ENCODE peak calls at places on chromosome 5, in eight cellular contexts. R, Z, H, O, G, M, A and X are unnamed samples.

GRCh38 chr5:4639959-4640358 is 500.2 kb upstream of the ADAMTS16 start:
- DNase-seq in H (no peak), R (no peak), Z (no peak), G (no peak), O (no peak), M (no peak), A (no peak), X (no peak)

GRCh38 chr5:74643160-74643562 is 2.6 kb upstream of the ENC1 start:
- DNase-seq in G (no peak), R (peak; percentile 96), M (no peak), Z (peak; percentile 99), O (no peak), H (no peak), A (peak; percentile 33), X (peak; percentile 95)

GRCh38 chr5:69450116-69450515 is 35.2 kb downstream of the MARVELD2 start:
- DNase-seq in G (no peak), R (peak; percentile 96), M (no peak), H (no peak), Z (peak; percentile 96), A (no peak), O (no peak), X (peak; percentile 86)

GRCh38 chr5:54621048-54621447 is 103.5 kb downstream of the SNX18 start:
- DNase-seq in H (no peak), A (no peak), R (no peak), O (no peak), M (no peak), G (no peak), Z (no peak), X (no peak)

GRCh38 chr5:109567374-109568044 is 122.2 kb upstream of the MAN2A1 start:
- DNase-seq in M (no peak), O (no peak), R (peak; percentile 28), Z (peak; percentile 88), H (no peak), G (no peak), A (no peak), X (peak; percentile 59)

GRCh38 chr5:134577022-134577795 is 51.7 kb downstream of the JADE2 start:
- DNase-seq in M (no peak), Z (peak; percentile 83), R (peak; percentile 83), H (no peak), G (no peak), O (no peak), A (no peak), X (peak; percentile 54)

GRCh38 chr5:174317261-174317894 is 271.9 kb downstream of the NSG2 start:
- DNase-seq in A (no peak), M (no peak), H (no peak), R (peak; percentile 53), G (no peak), O (no peak), Z (peak; percentile 54), X (peak; percentile 32)

GRCh38 chr5:91272858-91273257 is 110.3 kb downstream of the ARRDC3 start:
- DNase-seq in G (no peak), M (no peak), Z (peak; percentile 42), O (no peak), H (no peak), R (peak; percentile 69), A (no peak), X (peak; percentile 55)

GRCh38 chr5:57442080-57442839 is 40.4 kb downstream of the ACTBL2 start:
- DNase-seq in O (no peak), Z (peak; percentile 97), G (no peak), M (no peak), A (no peak), R (peak; percentile 95), H (no peak), X (peak; percentile 97)

GRCh38 chr5:31213676-31214638 is 20.5 kb downstream of the CDH6 start:
- DNase-seq in A (no peak), Z (no peak), O (no peak), R (no peak), M (no peak), G (no peak), H (no peak), X (no peak)

GRCh38 chr5:31218978-31219377 is 25.5 kb downstream of the CDH6 start:
- DNase-seq in O (peak; percentile 24), A (no peak), H (no peak), G (no peak), Z (no peak), R (no peak), M (peak; percentile 45), X (no peak)

GRCh38 chr5:31215236-31215635 is 21.8 kb downstream of the CDH6 start:
- DNase-seq in G (no peak), A (no peak), M (no peak), O (no peak), Z (no peak), R (no peak), H (no peak), X (no peak)

GRCh38 chr5:31220968-31221367 is 27.5 kb downstream of the CDH6 start:
- DNase-seq in R (peak; percentile 27), H (no peak), G (no peak), Z (no peak), A (no peak), O (no peak), M (no peak), X (no peak)

DNA sequence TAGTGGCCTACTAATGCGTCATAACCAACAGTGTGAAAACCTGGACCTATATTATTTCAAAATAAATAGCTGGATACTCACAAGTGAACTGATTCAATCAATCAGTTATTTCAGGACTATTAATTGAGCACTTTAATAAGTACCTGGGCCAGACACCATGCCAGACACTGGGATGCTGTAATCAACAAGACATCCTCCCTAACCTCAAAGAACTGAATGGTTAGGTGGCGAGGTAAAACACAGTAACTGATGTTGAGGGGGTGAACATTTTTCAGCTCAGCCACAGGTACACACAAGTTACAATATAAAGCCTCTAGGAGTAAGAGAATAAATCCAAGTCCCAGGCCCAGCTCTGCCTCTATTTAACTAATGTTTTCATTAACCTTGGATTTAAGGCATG is 24.0 kb downstream of the CDH6 start:
- DNase-seq in M (no peak), Z (no peak), H (no peak), A (no peak), O (no peak), G (no peak), R (no peak), X (no peak)
- H3K4me3 ChIP-seq in M (no peak overlapping the region), Z (no peak overlapping the region), H (no peak overlapping the region), A (no peak overlapping the region), O (no peak overlapping the region), G (no peak overlapping the region), R (no peak overlapping the region), X (no peak overlapping the region)

DNA sequence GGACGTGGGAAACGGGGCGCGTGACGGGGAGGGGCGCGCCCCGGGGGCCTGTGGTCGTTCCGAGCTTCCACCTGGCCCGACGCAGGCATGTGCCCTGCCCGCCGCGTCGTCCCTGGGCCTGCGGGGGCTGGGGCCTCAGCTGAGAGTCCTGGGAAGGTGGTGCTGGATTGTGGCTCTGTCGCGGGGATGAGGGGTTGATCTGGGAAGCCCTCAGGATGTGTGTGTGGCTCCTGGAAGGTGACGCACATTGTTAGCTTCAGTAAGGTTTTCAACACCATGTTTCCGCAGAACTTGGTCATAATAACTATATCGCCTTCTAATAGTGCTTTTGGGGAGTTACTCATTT is 589.1 kb downstream of the MTRR start:
- DNase-seq in R (peak; percentile 23), M (no peak), A (peak; percentile 15), Z (peak; percentile 50), H (peak; percentile 1), G (no peak), O (no peak), X (no peak)
- H3K4me3 ChIP-seq in R (peak overlapping the region; percentile 82), M (peak overlapping the region; percentile 93), A (peak overlapping the region; percentile 78), Z (peak overlapping the region; percentile 90), H (peak overlapping the region; percentile 49), G (peak overlapping the region; percentile 82), O (peak overlapping the region; percentile 78), X (peak overlapping the region; percentile 81)

GRCh38 chr5:139579-140442 is 47.8 kb downstream of the PLEKHG4B start:
- DNase-seq in Z (no peak), R (no peak), O (no peak), M (no peak), A (no peak), G (no peak), H (no peak), X (no peak)

GRCh38 chr5:141761-142160 is 49.5 kb upstream of the LRRC14B start:
- DNase-seq in Z (no peak), O (no peak), H (no peak), R (no peak), A (no peak), G (no peak), M (no peak), X (no peak)

GRCh38 chr5:138936-139335 is 47.0 kb downstream of the PLEKHG4B start:
- DNase-seq in A (no peak), R (no peak), H (no peak), Z (no peak), G (no peak), M (no peak), O (no peak), X (no peak)

GRCh38 chr5:141211-141610 is 49.2 kb downstream of the PLEKHG4B start:
- DNase-seq in R (no peak), A (no peak), H (no peak), M (no peak), Z (no peak), G (no peak), O (no peak), X (no peak)

DNA sequence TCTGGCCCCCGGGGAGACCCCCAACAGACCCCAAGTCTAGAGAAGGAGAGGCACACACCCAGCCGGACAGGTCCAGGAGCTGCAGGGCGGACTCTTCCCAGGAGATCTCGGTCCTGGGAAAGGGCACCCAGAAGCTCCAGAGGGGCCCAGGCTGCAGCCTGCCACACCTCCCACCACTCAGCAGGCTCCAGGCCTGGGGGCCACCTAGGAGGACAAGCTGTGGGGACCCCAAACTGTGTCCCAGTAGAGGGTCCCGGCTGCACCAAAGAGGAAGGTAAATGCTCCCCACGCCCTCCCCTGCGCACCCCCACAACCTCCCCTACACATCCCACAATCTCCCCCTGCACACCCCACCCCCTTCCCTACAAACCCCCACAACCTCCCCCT is 48.5 kb downstream of the PLEKHG4B start:
- DNase-seq in A (no peak), M (no peak), H (no peak), Z (no peak), G (no peak), O (no peak), R (no peak), X (no peak)
- H3K4me3 ChIP-seq in A (no peak overlapping the region), M (no peak overlapping the region), H (no peak overlapping the region), Z (no peak overlapping the region), G (no peak overlapping the region), O (no peak overlapping the region), R (no peak overlapping the region), X (no peak overlapping the region)

GRCh38 chr5:163916856-163917255 is 411.4 kb downstream of the MAT2B start:
- DNase-seq in A (no peak), R (no peak), Z (peak; percentile 47), M (no peak), G (no peak), O (no peak), H (no peak), X (no peak)
- H3K4me3 ChIP-seq in A (no peak overlapping the region), R (no peak overlapping the region), Z (no peak overlapping the region), M (no peak overlapping the region), G (no peak overlapping the region), O (no peak overlapping the region), H (no peak overlapping the region), X (no peak overlapping the region)

GRCh38 chr5:173282916-173283315 is 45.3 kb downstream of the STC2 start:
- DNase-seq in H (no peak), M (no peak), Z (no peak), A (no peak), R (no peak), G (no peak), O (no peak), X (no peak)
- H3K4me3 ChIP-seq in H (no peak overlapping the region), M (no peak overlapping the region), Z (no peak overlapping the region), A (no peak overlapping the region), R (no peak overlapping the region), G (no peak overlapping the region), O (no peak overlapping the region), X (no peak overlapping the region)